ENCODE peak calls at places on chromosome 3, in ten cellular contexts. T, X, C, F, O, A, L, I, P and W are unnamed samples.

GRCh38 chr3:188294823-188295487 is 141.0 kb downstream of the LPP start:
- DNase-seq in T (no peak), X (peak), C (no peak), F (peak), O (peak), A (no peak), L (no peak), I (no peak), P (no peak), W (no peak)

GRCh38 chr3:103873897-103874545 is 1439.2 kb downstream of the ZPLD1 start:
- DNase-seq in T (no peak), X (peak), C (no peak), F (no peak), O (no peak), A (no peak), L (no peak), I (no peak), P (no peak), W (no peak)

GRCh38 chr3:72011495-72011894 is 226.5 kb upstream of the PROK2 start:
- DNase-seq in T (no peak), X (peak), C (no peak), F (no peak), O (no peak), A (no peak), L (no peak), I (no peak), P (no peak), W (no peak)

GRCh38 chr3:71104090-71104489 is 479.4 kb downstream of the FOXP1 start:
- DNase-seq in T (no peak), X (peak), C (no peak), F (no peak), O (no peak), A (no peak), L (no peak), I (no peak), P (no peak), W (no peak)

GRCh38 chr3:72938471-72939265 is 50.8 kb downstream of the GXYLT2 start:
- DNase-seq in T (peak), X (peak), C (peak), F (peak), O (no peak), A (no peak), L (peak), I (peak), P (peak), W (peak)

GRCh38 chr3:22901684-22902083 is 301.4 kb upstream of the UBE2E2 start:
- DNase-seq in T (no peak), X (no peak), C (no peak), F (no peak), O (no peak), A (no peak), L (no peak), I (no peak), P (no peak), W (no peak)

GRCh38 chr3:157333551-157333991 is 103.1 kb upstream of the PTX3 start:
- DNase-seq in T (no peak), X (peak), C (no peak), F (no peak), O (no peak), A (no peak), L (no peak), I (no peak), P (no peak), W (no peak)

GRCh38 chr3:15630646-15631350 is 29.3 kb downstream of the BTD start:
- DNase-seq in T (no peak), X (peak), C (no peak), F (no peak), O (no peak), A (no peak), L (no peak), I (no peak), P (no peak), W (no peak)

GRCh38 chr3:37806505-37807291 is 55.0 kb upstream of the CTDSPL start:
- DNase-seq in T (no peak), X (no peak), C (no peak), F (no peak), O (no peak), A (no peak), L (no peak), I (no peak), P (no peak), W (no peak)

GRCh38 chr3:66822059-66823009 is 175.8 kb upstream of the KBTBD8 start:
- DNase-seq in T (peak), X (peak), C (no peak), F (peak), O (no peak), A (peak), L (peak), I (peak), P (peak), W (peak)

GRCh38 chr3:188266581-188267274 is 112.8 kb downstream of the LPP start:
- DNase-seq in T (no peak), X (peak), C (no peak), F (no peak), O (no peak), A (no peak), L (no peak), I (no peak), P (no peak), W (no peak)

GRCh38 chr3:195883801-195884200 is 24.6 kb downstream of the TNK2 start:
- DNase-seq in T (no peak), X (no peak), C (no peak), F (no peak), O (no peak), A (no peak), L (no peak), I (no peak), P (no peak), W (no peak)

GRCh38 chr3:148847351-148847750 is 17.7 kb upstream of the CPA3 start:
- DNase-seq in T (no peak), X (peak), C (no peak), F (no peak), O (no peak), A (no peak), L (no peak), I (no peak), P (no peak), W (no peak)

GRCh38 chr3:62028236-62028635 is 345.1 kb downstream of the FEZF2 start:
- DNase-seq in T (no peak), X (no peak), C (no peak), F (no peak), O (no peak), A (no peak), L (no peak), I (no peak), P (no peak), W (no peak)

GRCh38 chr3:152298393-152299242 is 29.9 kb downstream of the MBNL1 start:
- DNase-seq in T (peak), X (peak), C (no peak), F (no peak), O (peak), A (peak), L (peak), I (peak), P (peak), W (no peak)

GRCh38 chr3:195270350-195271115 is 426 bp downstream of the XXYLT1 start:
- DNase-seq in T (no peak), X (peak), C (peak), F (peak), O (peak), A (peak), L (no peak), I (peak), P (no peak), W (no peak)

GRCh38 chr3:169170456-169170855 is 493.1 kb downstream of the MECOM start:
- DNase-seq in T (no peak), X (no peak), C (no peak), F (no peak), O (no peak), A (no peak), L (no peak), I (no peak), P (no peak), W (no peak)

GRCh38 chr3:145981057-145981456 is 179.9 kb downstream of the PLOD2 start:
- DNase-seq in T (no peak), X (peak), C (no peak), F (no peak), O (no peak), A (no peak), L (no peak), I (no peak), P (no peak), W (no peak)

GRCh38 chr3:69906351-69906966 is 93.1 kb upstream of the SAMMSON start:
- DNase-seq in T (no peak), X (no peak), C (no peak), F (no peak), O (no peak), A (no peak), L (no peak), I (no peak), P (no peak), W (no peak)

GRCh38 chr3:194537732-194538247 is 51.0 kb upstream of the ATP13A3 start:
- DNase-seq in T (peak), X (peak), C (no peak), F (peak), O (no peak), A (no peak), L (no peak), I (no peak), P (no peak), W (peak)

GRCh38 chr3:13844911-13845310 is 35.0 kb downstream of the WNT7A start:
- DNase-seq in T (no peak), X (no peak), C (peak), F (no peak), O (no peak), A (no peak), L (no peak), I (no peak), P (no peak), W (no peak)

GRCh38 chr3:124834723-124835718 is 52.1 kb downstream of the ITGB5 start:
- DNase-seq in T (peak), X (peak), C (no peak), F (peak), O (peak), A (peak), L (peak), I (peak), P (peak), W (no peak)